ENCODE peak calls at places on chromosomes 4 and X, in five cellular contexts. A is Daoy; Z is naive B cell; Y is stimulated activated CD4-positive, alpha-beta T cell treated with anti-CD3 and anti-CD28 coated beads, Interleukin-2, amount 100 ng/mL, for 48 hours; W is GM23338. U is an unnamed sample.

GRCh38 chr4:14965071-14965470 is 37.2 kb upstream of the CPEB2 start:
- DNase-seq in A (no peak), W (no peak), Y (no peak), Z (no peak), U (no peak)

GRCh38 chr4:73914071-73914470 is 44.9 kb downstream of the CXCL1 start:
- DNase-seq in A (no peak), Z (no peak), W (no peak), Y (no peak), U (no peak)

GRCh38 chrX:50721771-50722521 is 92.0 kb downstream of the SHROOM4 start:
- DNase-seq in A (no peak), Y (no peak), W (peak; percentile 69), Z (no peak), U (no peak)

GRCh38 chr4:86838141-86838540 is 11.0 kb downstream of the SLC10A6 start:
- DNase-seq in A (no peak), W (no peak), Z (no peak), Y (no peak), U (no peak)

GRCh38 chr4:7320413-7320812 is 114.3 kb downstream of the PSAPL1 start:
- DNase-seq in W (no peak), A (no peak), Z (no peak), Y (no peak), U (no peak)

GRCh38 chr4:139559692-139560091 is 3.7 kb upstream of the SETD7 start:
- DNase-seq in A (no peak), Y (no peak), Z (no peak), W (no peak), U (no peak)

GRCh38 chr4:110624904-110625494 is 2.1 kb upstream of the PITX2 start:
- DNase-seq in W (no peak), Y (no peak), Z (no peak), A (no peak), U (no peak)

GRCh38 chr4:15544196-15544730 is 74.6 kb downstream of the CC2D2A start:
- DNase-seq in Y (no peak), W (peak; percentile 4), Z (no peak), A (no peak), U (no peak)

GRCh38 chr4:2354127-2354526 is 64.3 kb downstream of the ZFYVE28 start:
- DNase-seq in Y (no peak), Z (no peak), W (peak; percentile 67), A (no peak), U (no peak)

GRCh38 chrX:102892103-102892502 is 45.0 kb upstream of the RAB40AL start:
- DNase-seq in Y (no peak), Z (no peak), W (no peak), A (no peak), U (no peak)

GRCh38 chr4:147312376-147313046 is 168.4 kb upstream of the EDNRA start:
- DNase-seq in Z (no peak), A (no peak), Y (no peak), W (peak; percentile 2), U (no peak)

GRCh38 chr4:184364100-184364921 is 110.0 kb downstream of the IRF2 start:
- DNase-seq in W (no peak), Z (no peak), A (no peak), Y (no peak), U (no peak)

GRCh38 chr4:79273918-79274317 is 51.9 kb downstream of the NAA11 start:
- DNase-seq in W (no peak), Y (no peak), A (no peak), Z (no peak), U (no peak)

GRCh38 chrX:120718969-120719368 is 89.1 kb upstream of the C1GALT1C1 start:
- DNase-seq in Y (no peak), Z (no peak), A (no peak), W (no peak), U (no peak)

GRCh38 chrX:119990995-119991787 is 47.6 kb upstream of the NKAP start:
- DNase-seq in Y (no peak), W (peak; percentile 47), A (peak; percentile 6), Z (no peak), U (no peak)

GRCh38 chrX:45445745-45446412 is 245.2 kb upstream of the DIPK2B start:
- DNase-seq in A (peak; percentile 61), W (no peak), Y (no peak), Z (no peak), U (peak; percentile 76)

U was measured in AG09309.